ENCODE peak calls at places on chromosomes 16 and 17, in nine cellular contexts. S, H, J, D, A, Q, M, P and V are unnamed samples.

GRCh38 chr17:29292071-29292991 is 1.6 kb downstream of the NUFIP2 start:
- DNase-seq in J (peak), A (peak), S (peak), M (no peak), Q (peak), P (peak), D (peak), H (peak), V (peak)

GRCh38 chr17:78355045-78355641 is 4.7 kb downstream of the SOCS3 start:
- DNase-seq in A (no peak), P (no peak), Q (no peak), S (no peak), D (no peak), M (no peak), J (no peak), H (no peak), V (no peak)

GRCh38 chr16:82135844-82136243 is 34.2 kb downstream of the MPHOSPH6 start:
- DNase-seq in Q (no peak), S (no peak), D (no peak), H (no peak), M (no peak), J (no peak), A (no peak), P (no peak), V (no peak)

GRCh38 chr17:57939797-57940196 is 15.4 kb downstream of the CUEDC1 start:
- DNase-seq in Q (no peak), A (no peak), D (no peak), J (peak), M (no peak), H (no peak), P (no peak), S (peak), V (no peak)

GRCh38 chr17:54102246-54102645 is 279.5 kb downstream of the KIF2B start:
- DNase-seq in M (no peak), H (no peak), D (no peak), Q (no peak), J (no peak), P (no peak), S (no peak), A (no peak), V (no peak)

GRCh38 chr17:79478841-79479240 is 132.0 kb downstream of the RBFOX3 start:
- DNase-seq in A (no peak), H (no peak), J (no peak), P (peak), M (no peak), D (no peak), S (no peak), Q (no peak), V (no peak)

GRCh38 chr16:65697061-65697460 is 575.2 kb upstream of the CDH11 start:
- DNase-seq in D (no peak), P (no peak), A (no peak), H (no peak), J (no peak), M (no peak), Q (no peak), S (no peak), V (no peak)

GRCh38 chr17:82720204-82720603 is 3.7 kb downstream of the FN3KRP start:
- DNase-seq in A (no peak), M (no peak), J (no peak), Q (no peak), S (no peak), D (no peak), H (no peak), P (no peak), V (peak)

GRCh38 chr16:46974352-46974751 is 878 bp upstream of the DNAJA2 start:
- DNase-seq in D (no peak), P (no peak), M (no peak), Q (peak), A (peak), J (no peak), H (no peak), S (no peak), V (no peak)

GRCh38 chr17:13671771-13672170 is 70.0 kb upstream of the HS3ST3A1 start:
- DNase-seq in P (no peak), S (no peak), M (no peak), H (no peak), Q (no peak), J (no peak), D (no peak), A (no peak), V (no peak)

GRCh38 chr17:80805032-80805751 is 186.4 kb upstream of the CHMP6 start:
- DNase-seq in A (no peak), D (no peak), P (no peak), M (peak), J (no peak), H (no peak), S (no peak), Q (peak), V (no peak)

DNA sequence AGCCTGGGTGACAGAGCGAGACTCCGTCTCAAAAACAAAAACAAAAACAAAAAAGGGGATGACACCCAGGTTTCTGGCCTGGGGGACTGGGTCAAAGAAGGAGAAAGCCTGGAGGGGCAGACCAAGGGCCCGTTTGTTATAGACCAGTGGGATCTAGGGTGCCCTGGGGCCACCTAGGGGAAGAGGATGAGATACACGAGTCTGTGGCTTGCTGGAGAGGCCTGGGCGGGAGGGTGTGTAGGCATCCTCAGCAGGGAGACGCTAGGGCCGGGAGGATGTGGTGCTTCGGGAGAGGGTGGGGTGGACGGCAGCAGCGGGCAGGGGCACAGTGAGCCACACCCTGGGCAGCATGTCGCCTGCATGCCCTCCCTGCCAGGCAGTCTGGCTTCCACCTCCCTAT is 17.1 kb upstream of the CRK start:
- DNase-seq in H (no peak), J (no peak), S (no peak), P (no peak), D (no peak), A (no peak), M (no peak), Q (no peak), V (no peak)
- TF ChIP-seq CTCF in H (no peak), J (no peak), S (no peak), P (no peak), D (no peak), A (no peak), M (no peak), Q (peak), V (no peak)

DNA sequence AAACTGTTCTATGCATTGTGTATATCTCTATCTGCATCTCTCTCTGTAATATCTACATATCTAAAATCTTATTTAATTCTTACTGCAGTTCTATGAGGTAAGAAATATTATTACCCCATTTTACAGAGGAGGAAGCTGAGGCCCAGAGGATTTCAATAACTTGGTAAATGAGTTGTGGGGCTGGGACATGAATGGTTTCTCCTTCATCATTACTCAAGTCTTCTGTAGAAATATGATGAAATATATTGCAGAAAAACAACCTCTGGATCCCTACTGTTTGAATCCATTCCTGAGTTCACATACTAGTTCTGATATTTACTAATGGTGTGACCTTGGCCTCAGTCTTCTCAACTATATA is 45.5 kb upstream of the NLK start:
- DNase-seq in Q (no peak), P (no peak), D (no peak), A (no peak), S (no peak), H (no peak), M (no peak), J (no peak), V (no peak)
- TF ChIP-seq CTCF in Q (no peak), P (no peak), D (no peak), A (no peak), S (no peak), H (no peak), M (no peak), J (no peak), V (no peak)

GRCh38 chr17:45266372-45266926 is 4.6 kb upstream of the SPATA32 start:
- DNase-seq in D (no peak), M (no peak), P (no peak), H (no peak), Q (no peak), J (no peak), S (no peak), A (no peak), V (no peak)

GRCh38 chr17:45267436-45268055 is 5.7 kb upstream of the SPATA32 start:
- DNase-seq in P (no peak), J (no peak), D (no peak), H (no peak), Q (no peak), M (no peak), S (no peak), A (no peak), V (no peak)

GRCh38 chr17:45271603-45272002 is 9.7 kb upstream of the SPATA32 start:
- DNase-seq in Q (no peak), M (no peak), S (no peak), H (no peak), A (no peak), P (no peak), J (no peak), D (no peak), V (no peak)

GRCh38 chr17:45270828-45271418 is 9.0 kb upstream of the SPATA32 start:
- DNase-seq in P (no peak), J (no peak), M (no peak), Q (no peak), D (no peak), S (no peak), H (peak), A (no peak), V (peak)

DNA sequence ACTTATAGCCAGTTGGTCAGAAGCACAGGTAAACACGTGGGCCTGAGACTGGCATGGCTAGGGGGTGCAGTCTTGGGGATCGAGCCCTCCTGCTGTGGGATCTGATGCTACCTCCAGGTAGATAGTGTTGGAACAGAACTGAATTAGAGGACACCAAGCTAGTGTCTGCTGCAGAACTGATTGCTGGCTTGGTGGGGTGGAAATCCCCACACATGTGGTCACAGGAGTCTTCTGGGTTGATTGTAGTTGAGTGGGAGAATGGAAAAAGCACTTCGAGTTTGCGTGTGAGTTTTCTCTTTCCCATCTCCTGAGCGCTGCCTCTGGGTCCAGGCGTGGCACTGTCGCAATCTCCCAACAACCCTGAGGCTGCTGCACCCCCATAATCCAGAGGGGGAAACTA is 8.0 kb upstream of the SPATA32 start:
- DNase-seq in S (no peak), A (no peak), J (no peak), Q (no peak), D (no peak), H (no peak), P (no peak), M (no peak), V (no peak)
- TF ChIP-seq CTCF in S (no peak), A (no peak), J (no peak), Q (no peak), D (no peak), H (no peak), P (no peak), M (no peak), V (no peak)

DNA sequence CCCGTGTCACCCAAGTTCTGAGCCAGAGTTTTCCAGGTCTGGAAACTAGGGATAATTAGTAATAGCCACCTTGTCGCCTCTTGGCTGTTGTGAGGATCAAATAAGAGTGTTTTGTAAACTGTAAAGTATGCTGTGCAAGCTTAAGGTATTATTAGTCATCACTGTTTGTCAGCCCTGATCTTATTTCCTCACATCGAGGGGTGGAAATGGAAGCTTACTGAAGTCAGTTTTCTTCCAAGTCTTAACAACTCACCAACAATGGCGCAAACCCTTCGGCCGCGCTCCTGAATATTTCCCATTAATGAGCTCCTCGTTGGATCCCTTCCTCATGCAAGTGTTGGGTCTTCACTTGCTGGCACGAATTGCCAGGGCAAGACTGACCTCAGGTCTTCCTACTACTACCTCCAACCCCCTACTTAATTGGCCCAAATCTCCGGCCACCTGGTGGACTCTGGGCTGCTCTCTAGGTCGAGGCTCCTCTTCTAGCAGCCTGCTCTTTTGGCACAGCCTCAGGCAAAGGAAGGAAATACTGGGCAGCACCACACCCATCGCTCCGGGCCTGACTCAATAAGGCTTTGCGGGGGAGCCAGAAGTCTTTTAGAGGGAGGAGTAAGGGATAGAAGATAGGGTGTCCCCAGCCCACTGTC is 874 bp upstream of the SLC35B1 start:
- DNase-seq in P (peak), D (no peak), Q (no peak), M (no peak), H (no peak), A (no peak), S (no peak), J (no peak), V (peak)
- TF ChIP-seq CTCF in P (no peak), D (no peak), Q (no peak), M (no peak), H (no peak), A (no peak), S (no peak), J (no peak), V (no peak)

DNA sequence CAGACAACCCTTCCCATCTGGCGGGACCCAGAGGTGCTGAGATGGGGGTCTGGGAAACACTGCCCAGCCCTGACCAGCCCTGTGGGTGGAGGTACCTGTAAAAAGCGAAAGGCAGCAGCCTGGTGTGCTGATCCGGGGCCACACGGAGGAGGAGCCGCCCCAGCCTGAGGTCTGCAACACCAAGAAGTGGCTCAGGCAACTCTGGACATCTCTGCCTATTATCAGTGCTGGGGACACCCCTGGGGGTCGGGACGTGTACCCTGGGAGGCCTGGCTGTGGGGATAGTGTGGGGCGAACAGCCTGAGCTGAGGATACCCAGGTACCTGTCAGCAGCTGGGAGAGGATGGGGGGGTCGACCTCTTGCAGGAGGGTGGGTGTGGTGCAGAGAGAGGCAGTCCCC is 18.0 kb downstream of the ZNF276 start:
- DNase-seq in Q (no peak), P (no peak), S (no peak), A (no peak), M (no peak), J (no peak), H (no peak), D (no peak), V (no peak)
- TF ChIP-seq CTCF in Q (no peak), P (no peak), S (no peak), A (no peak), M (no peak), J (no peak), H (no peak), D (no peak), V (no peak)

DNA sequence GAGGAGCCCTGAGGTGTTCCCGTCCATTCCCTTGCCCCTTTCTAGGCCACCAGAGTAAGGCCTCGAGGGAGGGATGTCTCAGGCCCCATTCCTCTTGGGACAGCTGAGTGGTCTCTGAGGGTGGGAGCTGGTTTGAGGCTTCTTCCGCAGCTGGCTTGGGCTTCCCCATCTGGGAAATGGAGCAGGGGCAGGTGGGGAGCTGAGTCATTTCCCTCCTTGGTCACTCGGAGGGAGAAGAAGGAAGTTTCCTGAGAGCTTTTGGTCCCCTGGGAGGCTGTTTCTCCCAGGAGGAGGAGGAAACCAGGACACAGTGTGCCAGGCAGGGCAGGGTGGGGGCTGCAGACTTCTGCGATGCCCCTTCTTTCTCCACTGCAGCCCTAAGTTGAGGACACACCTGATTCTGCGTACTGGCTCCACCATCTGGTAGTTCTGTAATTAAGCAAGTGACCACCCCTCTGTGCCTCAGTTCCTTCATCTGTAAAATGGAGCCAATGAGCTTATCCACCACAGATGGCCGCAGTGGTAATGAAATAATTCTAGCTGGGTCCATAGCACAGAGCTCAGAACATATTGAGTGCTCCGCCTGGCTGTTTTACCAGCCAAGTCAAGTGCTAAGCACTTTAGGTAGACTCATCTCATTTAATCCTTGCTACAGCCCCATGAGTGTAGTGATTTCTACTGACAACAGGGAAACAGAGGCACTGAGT is 1.5 kb upstream of the KCNJ12 start:
- DNase-seq in Q (no peak), J (no peak), M (no peak), S (no peak), P (no peak), A (peak), H (no peak), D (no peak), V (no peak)
- TF ChIP-seq CTCF in Q (no peak), J (no peak), M (no peak), S (no peak), P (no peak), A (peak), H (no peak), D (no peak), V (no peak)